ENCODE peak calls at places on chromosome 19, in seven cellular contexts. U is AG09319, F is hepatocyte, V is Calu3, J is transverse colon, H is fibroblast of the aortic adventitia, M is endothelial cell of umbilical vein. W is an unnamed sample.
A peak's percentile ranks its signal among the peaks of the same experiment; 100 is the strongest.

GRCh38 chr19:55080915-55081772 is 5.5 kb downstream of the EPS8L1 start:
- DNase-seq in H (peak; percentile 36), M (peak; percentile 89), V (no peak), J (peak; percentile 93), U (no peak), F (peak; percentile 87), W (peak; percentile 81)

GRCh38 chr19:16435238-16435911 is 36.4 kb downstream of the EPS15L1 start:
- DNase-seq in J (peak; percentile 48), F (no peak), U (peak; percentile 55), H (peak; percentile 97), M (peak; percentile 84), V (no peak), W (no peak)

GRCh38 chr19:38949580-38950367 is 19.0 kb downstream of the MRPS12 start:
- DNase-seq in F (peak; percentile 92), V (peak; percentile 93), H (peak; percentile 22), U (no peak), M (peak; percentile 87), J (peak; percentile 76), W (peak; percentile 98)

GRCh38 chr19:50500060-50500752 is 10.8 kb downstream of the JOSD2 start:
- DNase-seq in U (no peak), V (peak; percentile 44), F (peak; percentile 59), M (no peak), H (no peak), J (no peak), W (no peak)

GRCh38 chr19:42524250-42524649 is 4.0 kb downstream of the CEACAM1 start:
- DNase-seq in V (no peak), M (no peak), J (no peak), U (no peak), H (no peak), F (no peak), W (no peak)

GRCh38 chr19:29491491-29491890 is 34.3 kb upstream of the VSTM2B start:
- DNase-seq in M (no peak), J (no peak), U (no peak), F (no peak), H (no peak), V (no peak), W (no peak)

GRCh38 chr19:51342631-51343569 is 961 bp upstream of the VSIG10L start:
- DNase-seq in F (no peak), M (no peak), V (no peak), U (no peak), J (no peak), H (no peak), W (no peak)

GRCh38 chr19:46946611-46947238 is 72.9 kb upstream of the NPAS1 start:
- DNase-seq in F (no peak), M (no peak), H (no peak), U (no peak), J (no peak), V (no peak), W (no peak)

GRCh38 chr19:8609210-8610040 is 1.1 kb downstream of the ADAMTS10 start:
- DNase-seq in F (peak; percentile 78), M (peak; percentile 53), V (no peak), U (no peak), J (peak; percentile 34), H (peak; percentile 60), W (peak; percentile 70)

GRCh38 chr19:12162513-12162881 is 399 bp upstream of the ZNF136 start:
- DNase-seq in V (no peak), J (no peak), F (no peak), M (no peak), U (no peak), H (no peak), W (no peak)

GRCh38 chr19:55597493-55597892 is 1.8 kb downstream of the FIZ1 start:
- DNase-seq in H (no peak), U (no peak), M (no peak), J (no peak), V (no peak), F (no peak), W (no peak)

GRCh38 chr19:30119180-30119920 is 177.3 kb downstream of the URI1 start:
- DNase-seq in M (no peak), V (no peak), H (no peak), U (no peak), J (no peak), F (no peak), W (no peak)

GRCh38 chr19:11191273-11191755 is 6.0 kb downstream of the KANK2 start:
- DNase-seq in F (no peak), H (peak; percentile 62), M (peak; percentile 40), J (peak; percentile 50), U (no peak), V (no peak), W (peak; percentile 53)

GRCh38 chr19:29845576-29846176 is 33.9 kb downstream of the CCNE1 start:
- DNase-seq in F (peak; percentile 66), J (peak; percentile 37), V (no peak), U (no peak), M (no peak), H (peak; percentile 27), W (peak; percentile 18)

GRCh38 chr19:10105241-10106099 is 692 bp upstream of the PPAN start:
- DNase-seq in V (no peak), F (no peak), U (no peak), H (no peak), J (peak; percentile 22), M (no peak), W (no peak)

GRCh38 chr19:5952193-5953033 is 25.5 kb downstream of the RANBP3 start:
- DNase-seq in U (no peak), M (no peak), V (no peak), H (no peak), J (no peak), F (no peak), W (no peak)

GRCh38 chr19:29255912-29256311 is 43.0 kb upstream of the UQCRFS1 start:
- DNase-seq in H (no peak), F (no peak), M (no peak), U (no peak), J (no peak), V (no peak), W (no peak)

GRCh38 chr19:7562646-7563393 is 27.3 kb downstream of the PNPLA6 start:
- DNase-seq in V (no peak), J (no peak), U (no peak), H (no peak), M (no peak), F (no peak), W (no peak)

GRCh38 chr19:56840452-56841193 is at the start of the genes PEG3 and ZIM2:
- DNase-seq in J (peak; percentile 48), V (no peak), H (no peak), M (no peak), U (no peak), F (no peak), W (peak; percentile 92)

GRCh38 chr19:5857203-5858081 is 6.2 kb upstream of the FUT3 start:
- DNase-seq in V (no peak), U (no peak), M (no peak), F (no peak), J (no peak), H (no peak), W (no peak)

GRCh38 chr19:42368360-42368759 is 21.7 kb downstream of the CNFN start:
- DNase-seq in H (no peak), J (no peak), F (no peak), V (no peak), M (no peak), U (no peak), W (no peak)

GRCh38 chr19:22545751-22546150 is 88.4 kb upstream of the ZNF492 start:
- DNase-seq in H (no peak), J (peak; percentile 12), F (no peak), V (no peak), M (no peak), U (no peak), W (peak; percentile 33)

GRCh38 chr19:39408392-39409206 is 2.0 kb downstream of the ZFP36 start:
- DNase-seq in M (peak; percentile 32), U (no peak), J (peak; percentile 61), V (peak; percentile 32), F (peak; percentile 66), H (peak; percentile 59), W (no peak)

GRCh38 chr19:8459520-8460260 is 14.9 kb downstream of the HNRNPM start:
- DNase-seq in J (no peak), H (peak; percentile 71), V (no peak), U (no peak), M (peak; percentile 43), F (no peak), W (no peak)

GRCh38 chr19:42528354-42529247 is at the start of gene CEACAM1:
- DNase-seq in H (no peak), U (no peak), M (peak; percentile 29), V (peak; percentile 79), F (peak; percentile 79), J (peak; percentile 84), W (peak; percentile 47)

DNA sequence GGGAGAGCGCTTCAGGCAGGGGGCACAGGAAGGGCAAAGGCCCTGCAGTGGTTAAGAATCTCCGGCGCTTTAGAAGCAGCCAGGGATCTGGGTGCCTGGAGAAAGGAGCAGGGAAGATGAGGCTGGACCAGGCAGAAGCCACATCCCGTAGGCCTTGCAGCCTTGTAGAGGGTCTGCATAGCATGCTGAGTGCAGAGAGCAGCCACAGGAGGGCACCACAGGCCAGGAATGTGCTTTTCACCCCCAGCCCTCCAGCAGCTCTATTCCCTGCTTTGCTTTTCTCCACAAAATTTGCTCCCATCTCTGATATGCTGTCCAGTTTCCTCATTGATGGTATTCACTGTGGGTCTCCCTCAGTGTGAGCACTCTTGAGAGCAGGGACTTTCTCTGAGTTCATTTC is 5.7 kb downstream of the WDR62 start:
- DNase-seq in J (peak; percentile 24), F (peak; percentile 67), U (no peak), V (peak; percentile 64), H (peak; percentile 71), M (peak; percentile 69), W (peak; percentile 41)
- TF ChIP-seq CTCF in J (peak; percentile 31), F (peak; percentile 54), U (peak; percentile 75), V (peak; percentile 56), H (peak; percentile 73), M (peak; percentile 72), W (peak; percentile 58)

GRCh38 chr19:34841780-34842179 is 68.8 kb upstream of the ZNF599 start:
- DNase-seq in F (no peak), M (no peak), V (no peak), U (no peak), H (no peak), J (no peak), W (no peak)
- TF ChIP-seq CTCF in F (no peak), M (no peak), V (no peak), U (no peak), H (no peak), J (no peak), W (no peak)

GRCh38 chr19:41114132-41114531 is at the start of gene CYP2F1:
- DNase-seq in V (no peak), U (no peak), F (no peak), M (no peak), J (no peak), H (no peak), W (no peak)
- TF ChIP-seq CTCF in V (no peak), U (no peak), F (no peak), M (no peak), J (no peak), H (no peak), W (no peak)

GRCh38 chr19:13400296-13400695 is 106.0 kb downstream of the CACNA1A start:
- DNase-seq in V (no peak), H (no peak), M (no peak), U (no peak), J (no peak), F (no peak), W (no peak)

GRCh38 chr19:13398780-13399726 is 107.2 kb downstream of the CACNA1A start:
- DNase-seq in U (peak; percentile 56), H (peak; percentile 95), M (peak; percentile 74), J (no peak), F (no peak), V (no peak), W (peak; percentile 61)

GRCh38 chr19:13399746-13400145 is 106.5 kb downstream of the CACNA1A start:
- DNase-seq in F (no peak), U (no peak), M (no peak), J (no peak), V (no peak), H (no peak), W (no peak)

GRCh38 chr19:13398182-13398581 is 108.1 kb downstream of the CACNA1A start:
- DNase-seq in V (no peak), F (no peak), J (no peak), M (no peak), U (no peak), H (no peak), W (no peak)

GRCh38 chr19:13396256-13397080 is 109.8 kb downstream of the CACNA1A start:
- DNase-seq in J (peak; percentile 15), F (peak; percentile 61), V (peak; percentile 16), M (peak; percentile 40), U (peak; percentile 24), H (peak; percentile 74), W (peak; percentile 55)
- TF ChIP-seq CTCF in J (no peak), F (no peak), V (no peak), M (no peak), U (no peak), H (no peak), W (no peak)

W was measured in A673.